ENCODE peak calls at places on chromosome 5, in five cellular contexts. One of them, this sample, is unnamed.

GRCh38 chr5:118616281-118616680 is 372.1 kb downstream of the DTWD2 start:
- DNase-seq in astrocyte: no peak
- DNase-seq in heart left ventricle: no peak
- DNase-seq in body of pancreas: no peak
- DNase-seq in IMR-90: no peak
- DNase-seq in this sample: no peak

GRCh38 chr5:102271759-102272158 is 24.3 kb downstream of the SLCO4C1 start:
- DNase-seq in heart left ventricle: no peak
- DNase-seq in astrocyte: no peak
- DNase-seq in body of pancreas: no peak
- DNase-seq in IMR-90: no peak
- DNase-seq in this sample: no peak

GRCh38 chr5:514673-515072 is 9.6 kb downstream of the SLC9A3 start:
- DNase-seq in IMR-90: no peak
- DNase-seq in heart left ventricle: no peak
- DNase-seq in astrocyte: no peak
- DNase-seq in body of pancreas: no peak
- DNase-seq in this sample: no peak

GRCh38 chr5:113487411-113487778 is 858 bp downstream of the MCC start:
- DNase-seq in heart left ventricle: peak; percentile 28
- DNase-seq in body of pancreas: no peak
- DNase-seq in astrocyte: peak; percentile 6
- DNase-seq in IMR-90: peak; percentile 5
- DNase-seq in this sample: no peak

GRCh38 chr5:161023591-161023990 is 171.6 kb upstream of the ATP10B start:
- DNase-seq in body of pancreas: no peak
- DNase-seq in heart left ventricle: no peak
- DNase-seq in IMR-90: no peak
- DNase-seq in astrocyte: no peak
- DNase-seq in this sample: no peak

GRCh38 chr5:111942661-111943401 is 185.8 kb upstream of the NREP start:
- DNase-seq in body of pancreas: no peak
- DNase-seq in IMR-90: peak; percentile 47
- DNase-seq in heart left ventricle: no peak
- DNase-seq in astrocyte: no peak
- DNase-seq in this sample: no peak

GRCh38 chr5:4580772-4581171 is 559.4 kb upstream of the ADAMTS16 start:
- DNase-seq in IMR-90: no peak
- DNase-seq in astrocyte: no peak
- DNase-seq in body of pancreas: no peak
- DNase-seq in heart left ventricle: no peak
- DNase-seq in this sample: no peak

GRCh38 chr5:22908129-22908528 is 55.0 kb upstream of the CDH12 start:
- DNase-seq in IMR-90: peak; percentile 4
- DNase-seq in astrocyte: no peak
- DNase-seq in heart left ventricle: no peak
- DNase-seq in body of pancreas: no peak
- DNase-seq in this sample: no peak

GRCh38 chr5:77852514-77853352 is 76.6 kb upstream of the TBCA start:
- DNase-seq in IMR-90: peak; percentile 78
- DNase-seq in heart left ventricle: peak; percentile 84
- DNase-seq in astrocyte: peak; percentile 80
- DNase-seq in body of pancreas: peak; percentile 27
- DNase-seq in this sample: no peak

GRCh38 chr5:94040591-94041148 is 299.3 kb upstream of the POU5F2 start:
- DNase-seq in heart left ventricle: no peak
- DNase-seq in astrocyte: no peak
- DNase-seq in IMR-90: no peak
- DNase-seq in body of pancreas: no peak
- DNase-seq in this sample: no peak

GRCh38 chr5:31811210-31811609 is 172.3 kb downstream of the PDZD2 start:
- DNase-seq in astrocyte: peak; percentile 91
- DNase-seq in IMR-90: peak; percentile 93
- DNase-seq in heart left ventricle: no peak
- DNase-seq in body of pancreas: no peak
- DNase-seq in this sample: no peak

GRCh38 chr5:153151558-153151957 is 338.9 kb upstream of the GRIA1 start:
- DNase-seq in astrocyte: no peak
- DNase-seq in IMR-90: no peak
- DNase-seq in body of pancreas: no peak
- DNase-seq in heart left ventricle: no peak
- DNase-seq in this sample: no peak

GRCh38 chr5:178762960-178763359 is 32.5 kb upstream of the ZNF354A start:
- DNase-seq in IMR-90: no peak
- DNase-seq in body of pancreas: no peak
- DNase-seq in astrocyte: no peak
- DNase-seq in heart left ventricle: no peak
- DNase-seq in this sample: no peak

GRCh38 chr5:65796269-65796668 is 74.3 kb downstream of the NLN start:
- DNase-seq in body of pancreas: no peak
- DNase-seq in IMR-90: peak; percentile 59
- DNase-seq in astrocyte: no peak
- DNase-seq in heart left ventricle: no peak
- DNase-seq in this sample: no peak

GRCh38 chr5:61304611-61305369 is 27.3 kb upstream of the ZSWIM6 start:
- DNase-seq in astrocyte: peak; percentile 92
- DNase-seq in body of pancreas: peak; percentile 56
- DNase-seq in heart left ventricle: no peak
- DNase-seq in IMR-90: peak; percentile 94
- DNase-seq in this sample: peak; percentile 57

GRCh38 chr5:572398-573019 is 39.6 kb upstream of the CEP72 start:
- DNase-seq in body of pancreas: peak; percentile 37
- DNase-seq in heart left ventricle: no peak
- DNase-seq in astrocyte: no peak
- DNase-seq in IMR-90: no peak
- DNase-seq in this sample: no peak

GRCh38 chr5:172662596-172662995 is 21.5 kb downstream of the NEURL1B start:
- DNase-seq in body of pancreas: no peak
- DNase-seq in IMR-90: no peak
- DNase-seq in heart left ventricle: no peak
- DNase-seq in astrocyte: no peak
- DNase-seq in this sample: no peak

DNA sequence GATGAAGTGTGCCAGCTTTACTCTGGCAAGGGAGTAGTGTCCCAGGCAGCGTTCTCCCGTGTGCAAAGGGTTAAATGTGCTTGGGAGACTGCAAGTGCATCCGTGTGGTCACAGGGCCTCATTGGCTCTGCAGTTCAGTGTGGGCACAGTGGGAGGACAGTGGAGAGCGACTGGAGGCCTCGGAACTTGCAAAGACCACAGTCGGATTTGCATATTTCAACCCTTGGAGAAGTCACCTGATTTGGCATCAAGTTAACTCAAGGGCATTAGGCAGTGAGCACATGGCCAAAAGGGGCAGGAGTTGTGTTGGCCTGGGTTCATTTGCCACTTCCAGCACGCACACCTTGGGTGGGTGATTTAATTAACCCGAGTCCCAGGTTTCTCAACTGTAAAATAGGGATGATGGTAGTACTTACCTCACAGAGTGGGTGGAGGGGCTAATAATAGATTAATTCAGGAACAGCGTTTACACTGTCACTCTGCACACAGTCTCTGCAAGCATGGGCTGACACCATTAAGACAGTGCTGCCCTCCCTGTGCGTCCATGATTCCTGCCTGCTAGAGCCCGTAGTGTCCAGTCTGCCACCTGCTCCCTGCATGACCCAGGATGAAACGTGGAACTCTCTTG is 22.6 kb downstream of the JADE2 start:
- DNase-seq in heart left ventricle: no peak
- DNase-seq in astrocyte: no peak
- DNase-seq in body of pancreas: no peak
- DNase-seq in IMR-90: no peak
- DNase-seq in this sample: no peak
- H3K4me1 ChIP-seq in heart left ventricle: peaks cover 20% of the 10 kb centered on the region
- H3K4me1 ChIP-seq in astrocyte: peaks cover 43% of the 10 kb centered on the region
- H3K4me1 ChIP-seq in body of pancreas: peaks cover 35% of the 10 kb centered on the region
- H3K4me1 ChIP-seq in IMR-90: peaks cover 43% of the 10 kb centered on the region
- H3K4me1 ChIP-seq in this sample: peaks cover 5% of the 10 kb centered on the region

GRCh38 chr5:179858586-179859427 is at the start of gene MRNIP:
- DNase-seq in IMR-90: peak; percentile 91
- DNase-seq in body of pancreas: peak; percentile 96
- DNase-seq in astrocyte: peak; percentile 85
- DNase-seq in heart left ventricle: peak; percentile 98
- DNase-seq in this sample: peak; percentile 97
- TF ChIP-seq CTCF in IMR-90: no peak
- TF ChIP-seq CTCF in body of pancreas: peak; percentile 52
- TF ChIP-seq CTCF in astrocyte: no peak
- TF ChIP-seq CTCF in heart left ventricle: peak; percentile 12
- TF ChIP-seq CTCF in this sample: peak; percentile 10

DNA sequence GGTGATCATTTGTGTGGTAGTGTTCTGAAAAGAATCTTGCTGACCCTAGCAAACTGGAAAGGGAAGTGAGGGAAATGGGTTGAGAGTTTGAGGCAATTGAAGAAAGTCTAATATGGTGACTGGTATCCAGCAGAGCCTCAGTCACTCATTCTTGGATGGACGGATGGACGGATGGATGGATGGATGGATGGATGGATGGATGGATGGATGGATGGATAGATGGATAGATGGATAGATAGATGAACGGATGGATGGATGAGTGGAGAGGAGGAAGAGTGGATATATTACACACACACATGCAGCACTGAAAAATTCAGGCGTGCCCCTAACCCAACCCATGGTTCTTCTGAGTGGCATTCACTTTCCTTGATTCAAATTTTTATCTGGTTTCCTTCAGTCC is 277.6 kb downstream of the EBF1 start:
- DNase-seq in astrocyte: no peak
- DNase-seq in IMR-90: no peak
- DNase-seq in heart left ventricle: no peak
- DNase-seq in body of pancreas: no peak
- DNase-seq in this sample: no peak
- H3K4me1 ChIP-seq in astrocyte: peaks cover 13% of the 10 kb centered on the region
- H3K4me1 ChIP-seq in IMR-90: no peaks in the 10 kb centered on the region
- H3K4me1 ChIP-seq in heart left ventricle: no peaks in the 10 kb centered on the region
- H3K4me1 ChIP-seq in body of pancreas: no peaks in the 10 kb centered on the region
- H3K4me1 ChIP-seq in this sample: peaks cover 1% of the 10 kb centered on the region

GRCh38 chr5:35920890-35921289 is 17.5 kb downstream of the CAPSL start:
- DNase-seq in heart left ventricle: peak; percentile 56
- DNase-seq in IMR-90: no peak
- DNase-seq in body of pancreas: no peak
- DNase-seq in astrocyte: no peak
- DNase-seq in this sample: no peak
- TF ChIP-seq CTCF in heart left ventricle: no peak
- TF ChIP-seq CTCF in IMR-90: no peak
- TF ChIP-seq CTCF in body of pancreas: no peak
- TF ChIP-seq CTCF in astrocyte: peak; percentile 11
- TF ChIP-seq CTCF in this sample: no peak

GRCh38 chr5:142311725-142312124 is 13.1 kb downstream of the SPRY4 start:
- DNase-seq in IMR-90: no peak
- DNase-seq in heart left ventricle: no peak
- DNase-seq in body of pancreas: no peak
- DNase-seq in astrocyte: no peak
- DNase-seq in this sample: no peak
- H3K4me1 ChIP-seq in IMR-90: peaks cover 14% of the 10 kb centered on the region
- H3K4me1 ChIP-seq in heart left ventricle: peaks cover 11% of the 10 kb centered on the region
- H3K4me1 ChIP-seq in body of pancreas: no peaks in the 10 kb centered on the region
- H3K4me1 ChIP-seq in astrocyte: peaks cover 27% of the 10 kb centered on the region
- H3K4me1 ChIP-seq in this sample: peaks cover 15% of the 10 kb centered on the region

DNA sequence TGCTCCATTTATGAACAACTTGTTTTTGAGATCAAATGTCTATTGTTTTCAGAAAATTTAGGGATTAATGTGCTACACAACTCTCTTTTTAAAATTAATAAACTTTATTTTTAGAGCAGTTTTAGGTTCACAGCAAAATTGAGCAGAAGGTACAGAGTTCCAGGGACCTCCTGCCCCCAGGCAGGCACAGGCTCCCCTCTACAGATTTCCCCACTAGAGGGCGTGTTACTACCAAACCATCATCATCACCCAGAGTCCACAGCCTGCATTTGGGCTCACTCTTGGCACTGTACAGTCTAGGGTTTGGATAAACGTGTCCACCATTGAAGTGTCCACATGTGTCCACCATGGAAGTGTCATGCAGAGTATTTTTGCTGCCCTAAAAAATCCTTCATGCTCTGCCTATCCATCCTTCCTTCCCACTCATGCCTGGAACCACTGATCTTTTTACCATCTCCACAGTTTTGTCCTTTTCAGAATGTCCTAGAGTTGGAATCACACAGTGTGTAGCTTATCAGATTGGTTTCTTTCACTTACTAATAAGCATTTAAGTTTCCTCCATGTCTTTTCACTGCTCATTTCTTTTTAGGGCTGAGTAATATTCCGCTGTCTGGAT is 61.7 kb downstream of the MRPL36 start:
- DNase-seq in astrocyte: no peak
- DNase-seq in body of pancreas: no peak
- DNase-seq in heart left ventricle: no peak
- DNase-seq in IMR-90: peak; percentile 13
- DNase-seq in this sample: no peak
- TF ChIP-seq CTCF in astrocyte: peak; percentile 44
- TF ChIP-seq CTCF in body of pancreas: peak; percentile 22
- TF ChIP-seq CTCF in heart left ventricle: peak; percentile 46
- TF ChIP-seq CTCF in IMR-90: peak; percentile 47
- TF ChIP-seq CTCF in this sample: no peak

This sample was measured in lung.